ENCODE peak calls at places on chromosomes 16 and 17, in six cellular contexts. L is suprapubic skin, M is glutamatergic neuron, Z is GM06990, C is H9, V is transverse colon. Q is an unnamed sample.

GRCh38 chr16:27920391-27920891 is 143.1 kb downstream of the GSG1L start:
- DNase-seq in L (no peak), M (peak; percentile 78), Z (no peak), C (peak; percentile 83), V (no peak), Q (peak; percentile 38)

GRCh38 chr16:28192811-28193529 is 18.8 kb downstream of the XPO6 start:
- DNase-seq in L (no peak), M (no peak), Z (peak; percentile 59), C (no peak), V (peak; percentile 65), Q (no peak)

GRCh38 chr16:83100679-83101078 is 473.9 kb downstream of the CDH13 start:
- DNase-seq in L (no peak), M (no peak), Z (no peak), C (no peak), V (no peak), Q (no peak)

GRCh38 chr17:77802811-77803220 is 155.7 kb upstream of the TNRC6C start:
- DNase-seq in L (no peak), M (peak; percentile 60), Z (no peak), C (peak; percentile 72), V (no peak), Q (no peak)

GRCh38 chr17:74243013-74243755 is 29.8 kb downstream of the TTYH2 start:
- DNase-seq in L (no peak), M (no peak), Z (no peak), C (no peak), V (no peak), Q (no peak)

GRCh38 chr16:11743308-11744074 is 834 bp upstream of the TXNDC11 start:
- DNase-seq in L (peak; percentile 82), M (no peak), Z (peak; percentile 36), C (no peak), V (peak; percentile 39), Q (no peak)

GRCh38 chr16:28193530-28194423 is 18.0 kb downstream of the XPO6 start:
- DNase-seq in L (no peak), M (no peak), Z (peak; percentile 35), C (no peak), V (no peak), Q (no peak)

GRCh38 chr16:11108466-11108805 is 147.6 kb downstream of the SOCS1 start:
- DNase-seq in L (no peak), M (no peak), Z (no peak), C (no peak), V (no peak), Q (no peak)

GRCh38 chr16:1439058-1439698 is 5.2 kb downstream of the CCDC154 start:
- DNase-seq in L (no peak), M (peak; percentile 13), Z (no peak), C (no peak), V (no peak), Q (no peak)

DNA sequence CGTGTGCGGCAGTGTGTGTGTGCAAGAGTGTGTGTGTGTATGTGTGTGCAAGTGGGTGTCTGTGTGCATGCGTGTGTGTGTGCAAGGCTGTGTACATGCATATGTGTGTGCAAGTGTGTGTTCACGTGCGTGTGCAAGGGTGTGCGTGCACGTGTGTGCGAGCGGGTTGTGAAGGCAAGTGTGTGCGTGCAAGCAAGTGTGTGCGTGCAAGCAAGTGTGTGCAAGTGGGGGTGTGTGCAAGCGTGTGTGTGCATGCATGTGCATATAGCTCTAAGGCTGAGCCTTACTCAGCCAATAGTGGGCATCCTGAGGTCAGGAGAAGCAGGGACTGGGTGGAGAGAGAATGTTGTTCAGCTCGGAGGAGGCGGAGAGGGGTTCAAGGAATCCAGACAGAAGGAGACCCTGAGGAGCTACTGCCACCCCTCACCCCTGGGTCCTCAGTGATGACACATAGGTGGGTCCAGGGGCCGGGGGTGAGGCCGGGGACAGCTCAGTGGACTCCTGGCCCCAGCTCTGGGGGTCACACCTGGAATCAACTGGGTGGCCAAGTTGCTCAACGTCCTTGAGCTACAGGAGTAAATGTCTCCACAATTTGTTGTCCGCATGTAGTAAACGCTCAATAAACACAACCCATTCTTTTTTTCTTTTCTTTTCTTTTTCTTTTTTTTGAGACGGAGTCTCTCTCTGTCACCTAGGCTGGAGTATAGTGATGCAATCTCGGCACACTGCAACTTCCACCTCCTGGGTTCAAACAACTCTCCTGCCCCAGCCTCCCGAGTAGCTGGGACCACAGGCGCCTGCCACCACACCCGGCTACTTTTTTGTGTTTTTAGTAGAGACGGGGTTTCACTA is 1.8 kb downstream of the PRR29 start:
- DNase-seq in L (peak; percentile 69), M (no peak), Z (no peak), C (peak; percentile 25), V (no peak), Q (no peak)
- TF ChIP-seq CTCF in L (no peak), M (no peak), Z (no peak), C (no peak), V (no peak), Q (no peak)

DNA sequence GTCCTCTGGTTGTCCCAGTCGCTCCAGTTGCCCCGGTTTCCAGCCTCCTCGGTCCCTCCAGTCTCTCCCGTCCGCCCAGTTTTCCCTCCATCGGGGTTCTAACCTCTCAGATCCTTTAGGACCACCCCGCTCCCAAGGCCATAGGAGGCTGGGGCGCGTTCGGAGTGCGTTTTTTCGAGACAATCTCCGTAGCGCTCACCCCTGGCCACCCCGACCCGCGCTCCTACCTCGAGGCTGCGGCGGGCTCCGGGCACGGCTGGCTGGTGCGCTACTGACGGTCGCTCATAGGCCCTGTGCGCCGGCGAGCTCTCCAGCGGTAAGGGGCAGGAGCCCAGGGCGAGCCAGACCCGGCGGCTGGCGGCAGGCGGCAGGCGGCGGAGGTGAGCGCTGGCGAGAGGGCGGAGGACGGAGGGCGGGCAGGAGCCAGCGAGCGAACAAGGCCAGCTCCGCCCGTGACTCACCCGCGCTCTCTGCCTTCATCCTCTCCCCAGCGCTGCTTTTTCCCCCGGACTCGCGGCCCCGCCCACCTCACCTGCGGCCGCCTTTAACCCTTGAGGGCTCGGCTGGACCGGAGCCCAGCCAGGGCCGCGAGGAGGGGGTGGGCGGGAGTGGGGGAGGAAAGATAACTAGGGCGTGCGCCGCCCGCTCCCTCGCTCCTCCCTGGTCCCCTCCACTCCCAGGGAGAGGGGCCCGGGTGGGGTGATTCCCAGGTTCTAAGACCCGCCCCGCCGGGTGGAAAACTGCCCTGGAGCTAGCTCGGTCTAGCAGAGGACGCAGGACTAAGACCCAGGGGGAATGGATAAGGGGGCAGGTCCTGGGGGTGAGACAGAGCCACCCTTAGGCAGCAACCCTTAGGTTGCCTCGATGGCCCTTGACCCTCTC is at the start of gene SP6:
- DNase-seq in L (no peak), M (peak; percentile 81), Z (no peak), C (peak; percentile 97), V (peak; percentile 91), Q (peak; percentile 55)
- TF ChIP-seq CTCF in L (peak; percentile 15), M (no peak), Z (no peak), C (peak; percentile 37), V (no peak), Q (peak; percentile 25)

DNA sequence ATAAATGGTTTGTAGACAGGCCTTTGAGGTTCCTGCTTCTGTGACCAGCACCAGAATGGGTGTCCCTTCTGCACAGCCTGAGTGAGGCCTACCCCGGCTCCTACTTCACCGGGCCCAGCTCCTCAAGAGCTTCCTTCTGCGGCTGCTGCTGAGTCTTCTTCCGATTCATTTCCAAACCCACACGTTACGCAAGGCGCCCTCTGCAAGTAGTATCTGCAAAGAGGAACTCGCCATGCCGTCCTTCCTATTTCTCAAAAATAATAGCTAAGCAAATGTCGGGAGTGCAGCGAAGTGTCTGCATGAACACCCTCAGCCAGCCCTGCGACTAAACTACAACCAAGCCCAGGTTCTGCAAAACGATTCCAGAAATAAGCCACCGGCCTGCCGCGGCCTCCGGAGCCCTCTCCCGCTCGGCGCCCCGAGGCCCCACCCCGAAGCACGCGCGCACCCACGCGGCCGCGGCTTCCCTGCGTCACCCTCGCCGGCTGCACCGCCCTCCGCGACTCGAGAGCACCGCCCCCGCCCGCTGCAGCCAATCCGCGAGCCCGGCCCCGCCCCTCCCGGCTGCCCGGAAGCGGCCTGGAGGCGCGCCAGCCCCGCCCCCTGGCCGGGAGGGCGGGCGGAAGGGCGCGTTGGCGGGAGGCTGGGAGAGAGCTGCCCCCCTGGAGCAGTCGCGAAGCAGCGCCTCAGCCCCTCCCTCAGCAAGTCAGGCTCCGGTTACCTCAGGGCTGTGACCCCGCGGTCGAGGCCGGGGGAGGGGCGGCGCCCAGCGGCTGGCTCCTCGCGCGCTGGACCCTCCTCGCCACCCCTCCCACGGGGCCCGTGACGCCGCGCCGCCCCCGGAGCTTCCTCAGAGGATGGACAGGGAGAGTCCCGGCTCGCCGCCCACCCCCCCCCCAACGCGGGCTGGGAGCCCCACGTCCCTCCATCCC is 8.3 kb downstream of the MNT start:
- DNase-seq in L (peak; percentile 98), M (peak; percentile 97), Z (peak; percentile 96), C (peak; percentile 97), V (peak; percentile 97), Q (peak; percentile 88)
- TF ChIP-seq CTCF in L (no peak), M (no peak), Z (no peak), C (no peak), V (no peak), Q (no peak)

DNA sequence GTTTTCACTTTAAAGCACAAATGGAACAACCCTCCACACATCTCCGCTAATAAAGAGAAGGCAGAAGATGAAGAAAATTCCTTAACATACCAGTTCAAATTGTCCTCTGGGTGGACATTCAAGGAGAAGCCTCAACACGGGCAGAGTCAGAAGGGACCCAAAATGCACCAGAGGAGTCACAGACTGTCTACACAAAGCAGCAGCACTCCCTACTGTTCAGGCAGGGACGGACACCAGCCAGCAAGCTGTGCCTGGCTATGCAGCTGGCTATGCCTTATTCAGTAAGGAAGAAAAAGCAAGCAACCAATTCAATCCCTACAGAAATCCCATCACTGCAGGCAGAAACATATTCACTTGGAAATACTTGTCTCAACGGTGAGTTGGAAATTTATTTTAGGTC is 8.1 kb downstream of the DNAJC7 start:
- DNase-seq in L (no peak), M (no peak), Z (no peak), C (peak; percentile 50), V (no peak), Q (no peak)
- TF ChIP-seq CTCF in L (peak; percentile 14), M (no peak), Z (peak; percentile 18), C (peak; percentile 32), V (no peak), Q (peak; percentile 17)

DNA sequence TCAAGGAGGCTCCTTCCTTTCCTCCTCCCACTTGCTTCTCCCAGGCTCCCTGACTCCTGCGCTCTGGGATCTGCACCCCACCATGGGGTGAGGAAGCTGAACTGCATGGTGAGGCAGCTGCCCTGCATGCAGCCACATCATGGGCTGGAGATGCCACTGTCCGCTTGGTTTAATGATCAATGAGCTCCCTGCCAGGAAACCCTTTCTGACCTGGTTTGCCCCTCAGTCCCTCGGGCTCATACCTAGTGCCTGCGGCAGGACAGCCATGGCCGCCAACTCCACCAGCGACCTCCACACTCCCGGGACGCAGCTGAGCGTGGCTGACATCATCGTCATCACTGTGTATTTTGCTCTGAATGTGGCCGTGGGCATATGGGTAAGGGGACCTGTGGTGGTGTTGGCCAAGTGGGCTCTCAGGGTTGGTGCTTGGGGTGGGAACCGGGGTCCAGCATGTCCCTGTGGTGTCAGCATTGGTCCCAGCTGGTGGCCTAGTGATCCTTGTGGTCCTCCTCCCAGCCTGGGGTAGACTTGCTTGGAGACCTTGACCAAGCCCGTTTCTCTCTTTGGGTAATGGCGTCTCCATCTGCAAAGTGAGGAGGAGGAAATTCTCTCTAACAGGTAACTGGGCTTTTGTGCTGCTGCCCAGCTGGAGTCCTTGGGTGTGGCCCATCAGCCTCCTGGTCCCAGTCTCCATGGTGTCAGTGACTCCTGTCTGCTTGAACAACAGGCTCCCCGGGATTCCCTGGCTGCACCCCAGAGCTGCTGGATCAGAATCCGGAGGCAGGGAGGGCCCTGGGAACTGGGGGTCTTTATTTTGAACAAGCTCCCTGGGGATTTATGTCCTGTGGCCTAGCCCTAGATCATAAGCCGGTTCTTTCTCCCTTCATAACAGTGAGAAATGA is at the start of gene SLC5A10:
- DNase-seq in L (no peak), M (no peak), Z (no peak), C (peak; percentile 70), V (no peak), Q (no peak)
- TF ChIP-seq CTCF in L (peak; percentile 13), M (peak; percentile 17), Z (peak; percentile 29), C (peak; percentile 55), V (peak; percentile 13), Q (no peak)

Q was measured in neural crest cell.